ENCODE peak calls at places on chromosomes 11 and 22, in eight cellular contexts. One of them, this sample, is unnamed.

GRCh38 chr11:113048820-113049555 is 87.8 kb downstream of the NCAM1 start:
- DNase-seq in esophagus muscularis mucosa: no peak
- DNase-seq in transverse colon: no peak
- DNase-seq in sigmoid colon: no peak
- DNase-seq in breast epithelium: no peak
- DNase-seq in gastrocnemius medialis: no peak
- DNase-seq in body of pancreas: no peak
- DNase-seq in A549: no peak
- DNase-seq in this sample: no peak

GRCh38 chr22:49015993-49016908 is 811.4 kb downstream of the BRD1 start:
- DNase-seq in sigmoid colon: peak; percentile 51
- DNase-seq in gastrocnemius medialis: no peak
- DNase-seq in A549: no peak
- DNase-seq in transverse colon: no peak
- DNase-seq in esophagus muscularis mucosa: peak; percentile 89
- DNase-seq in body of pancreas: no peak
- DNase-seq in breast epithelium: peak; percentile 17
- DNase-seq in this sample: no peak

GRCh38 chr11:65492637-65493366 is 6.0 kb upstream of the MALAT1 start:
- DNase-seq in transverse colon: peak; percentile 87
- DNase-seq in sigmoid colon: peak; percentile 97
- DNase-seq in breast epithelium: peak; percentile 79
- DNase-seq in A549: peak; percentile 91
- DNase-seq in gastrocnemius medialis: peak; percentile 89
- DNase-seq in body of pancreas: peak; percentile 71
- DNase-seq in esophagus muscularis mucosa: no peak
- DNase-seq in this sample: peak; percentile 90

GRCh38 chr11:293852-294661 is 5.1 kb downstream of the PGGHG start:
- DNase-seq in gastrocnemius medialis: no peak
- DNase-seq in body of pancreas: no peak
- DNase-seq in breast epithelium: no peak
- DNase-seq in sigmoid colon: peak; percentile 48
- DNase-seq in esophagus muscularis mucosa: no peak
- DNase-seq in transverse colon: no peak
- DNase-seq in A549: no peak
- DNase-seq in this sample: peak; percentile 22

GRCh38 chr11:130474637-130475400 is 26.4 kb downstream of the ADAMTS15 start:
- DNase-seq in gastrocnemius medialis: no peak
- DNase-seq in A549: no peak
- DNase-seq in esophagus muscularis mucosa: no peak
- DNase-seq in transverse colon: no peak
- DNase-seq in body of pancreas: no peak
- DNase-seq in breast epithelium: no peak
- DNase-seq in sigmoid colon: no peak
- DNase-seq in this sample: no peak

GRCh38 chr11:2093575-2094353 is 45.4 kb downstream of the IGF2 start:
- DNase-seq in sigmoid colon: peak; percentile 57
- DNase-seq in body of pancreas: peak; percentile 45
- DNase-seq in gastrocnemius medialis: peak; percentile 55
- DNase-seq in transverse colon: no peak
- DNase-seq in breast epithelium: peak; percentile 91
- DNase-seq in esophagus muscularis mucosa: no peak
- DNase-seq in A549: no peak
- DNase-seq in this sample: peak; percentile 81

GRCh38 chr11:2510626-2511402 is 66.0 kb downstream of the KCNQ1 start:
- DNase-seq in A549: no peak
- DNase-seq in breast epithelium: peak; percentile 6
- DNase-seq in transverse colon: peak; percentile 6
- DNase-seq in gastrocnemius medialis: no peak
- DNase-seq in esophagus muscularis mucosa: peak; percentile 80
- DNase-seq in sigmoid colon: no peak
- DNase-seq in body of pancreas: no peak
- DNase-seq in this sample: peak; percentile 54

GRCh38 chr11:70669871-70670683 is 271.7 kb downstream of the CTTN start:
- DNase-seq in sigmoid colon: no peak
- DNase-seq in gastrocnemius medialis: no peak
- DNase-seq in breast epithelium: no peak
- DNase-seq in A549: no peak
- DNase-seq in body of pancreas: no peak
- DNase-seq in transverse colon: no peak
- DNase-seq in esophagus muscularis mucosa: no peak
- DNase-seq in this sample: no peak

GRCh38 chr11:8062781-8063257 is 18.2 kb upstream of the TUB start:
- DNase-seq in A549: no peak
- DNase-seq in body of pancreas: no peak
- DNase-seq in transverse colon: no peak
- DNase-seq in sigmoid colon: no peak
- DNase-seq in gastrocnemius medialis: no peak
- DNase-seq in esophagus muscularis mucosa: no peak
- DNase-seq in breast epithelium: no peak
- DNase-seq in this sample: no peak

GRCh38 chr11:27319065-27319464 is 44.0 kb downstream of the CCDC34 start:
- DNase-seq in breast epithelium: no peak
- DNase-seq in sigmoid colon: no peak
- DNase-seq in A549: peak; percentile 66
- DNase-seq in gastrocnemius medialis: no peak
- DNase-seq in transverse colon: no peak
- DNase-seq in body of pancreas: no peak
- DNase-seq in esophagus muscularis mucosa: no peak
- DNase-seq in this sample: no peak
- H3K4me3 ChIP-seq in breast epithelium: no peak overlapping the region
- H3K4me3 ChIP-seq in sigmoid colon: no peak overlapping the region
- H3K4me3 ChIP-seq in A549: no peak overlapping the region
- H3K4me3 ChIP-seq in gastrocnemius medialis: no peak overlapping the region
- H3K4me3 ChIP-seq in transverse colon: no peak overlapping the region
- H3K4me3 ChIP-seq in body of pancreas: no peak overlapping the region
- H3K4me3 ChIP-seq in esophagus muscularis mucosa: no peak overlapping the region
- H3K4me3 ChIP-seq in this sample: no peak overlapping the region

DNA sequence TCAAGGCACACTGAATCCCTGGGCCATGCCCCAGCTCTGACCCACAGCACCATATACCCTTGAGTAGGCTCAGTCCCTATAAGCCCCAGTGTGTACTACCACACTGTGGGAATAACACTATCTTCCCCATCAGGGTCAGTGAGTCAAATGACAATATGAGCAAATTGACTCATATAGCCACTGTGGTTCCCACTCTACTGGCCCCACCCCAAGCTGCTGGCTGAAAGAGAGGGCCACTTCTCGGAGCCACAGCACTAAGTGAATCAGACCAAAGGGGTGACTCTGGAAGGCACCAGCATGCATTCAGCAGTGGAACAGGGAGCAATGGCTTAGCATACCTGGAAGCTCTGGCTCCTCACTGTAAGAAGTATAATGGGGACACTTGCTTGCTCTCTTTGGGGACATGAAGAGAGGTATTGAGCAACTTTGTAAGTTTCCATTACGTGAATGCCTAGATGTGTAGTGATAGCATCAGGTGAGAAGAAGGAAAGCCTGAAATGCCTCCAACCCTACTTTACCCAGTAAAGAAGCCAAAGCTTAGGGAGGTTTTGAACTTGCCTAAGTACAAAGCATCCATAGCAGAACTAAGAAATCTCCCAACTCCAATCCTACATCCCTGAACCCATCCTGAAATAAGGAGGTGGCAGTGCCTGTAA is 13.5 kb downstream of the CD59 start:
- DNase-seq in A549: peak; percentile 58
- DNase-seq in gastrocnemius medialis: no peak
- DNase-seq in transverse colon: no peak
- DNase-seq in esophagus muscularis mucosa: no peak
- DNase-seq in body of pancreas: no peak
- DNase-seq in breast epithelium: no peak
- DNase-seq in sigmoid colon: no peak
- DNase-seq in this sample: no peak
- TF ChIP-seq POLR2A in A549: no peak
- TF ChIP-seq POLR2A in gastrocnemius medialis: no peak
- TF ChIP-seq POLR2A in transverse colon: no peak
- TF ChIP-seq POLR2A in esophagus muscularis mucosa: no peak
- TF ChIP-seq POLR2A in body of pancreas: no peak
- TF ChIP-seq POLR2A in breast epithelium: no peak
- TF ChIP-seq POLR2A in sigmoid colon: no peak
- TF ChIP-seq POLR2A in this sample: no peak

GRCh38 chr11:31987118-31988005 is 103.5 kb upstream of the RCN1 start:
- DNase-seq in A549: no peak
- DNase-seq in esophagus muscularis mucosa: no peak
- DNase-seq in sigmoid colon: no peak
- DNase-seq in transverse colon: no peak
- DNase-seq in body of pancreas: no peak
- DNase-seq in gastrocnemius medialis: no peak
- DNase-seq in breast epithelium: no peak
- DNase-seq in this sample: no peak
- H3K4me3 ChIP-seq in A549: no peak overlapping the region
- H3K4me3 ChIP-seq in esophagus muscularis mucosa: no peak overlapping the region
- H3K4me3 ChIP-seq in sigmoid colon: no peak overlapping the region
- H3K4me3 ChIP-seq in transverse colon: no peak overlapping the region
- H3K4me3 ChIP-seq in body of pancreas: no peak overlapping the region
- H3K4me3 ChIP-seq in gastrocnemius medialis: no peak overlapping the region
- H3K4me3 ChIP-seq in breast epithelium: peak overlapping the region; percentile 23
- H3K4me3 ChIP-seq in this sample: no peak overlapping the region

GRCh38 chr11:100689141-100689540 is 2.1 kb downstream of the ARHGAP42 start:
- DNase-seq in esophagus muscularis mucosa: no peak
- DNase-seq in gastrocnemius medialis: no peak
- DNase-seq in A549: no peak
- DNase-seq in transverse colon: no peak
- DNase-seq in sigmoid colon: no peak
- DNase-seq in body of pancreas: no peak
- DNase-seq in breast epithelium: no peak
- DNase-seq in this sample: no peak

GRCh38 chr11:100684101-100685065 is 2.7 kb upstream of the ARHGAP42 start:
- DNase-seq in gastrocnemius medialis: no peak
- DNase-seq in breast epithelium: no peak
- DNase-seq in sigmoid colon: no peak
- DNase-seq in body of pancreas: no peak
- DNase-seq in esophagus muscularis mucosa: no peak
- DNase-seq in A549: peak; percentile 69
- DNase-seq in transverse colon: no peak
- DNase-seq in this sample: no peak

GRCh38 chr11:100686476-100686875 is 612 bp upstream of the ARHGAP42 start:
- DNase-seq in transverse colon: no peak
- DNase-seq in A549: no peak
- DNase-seq in gastrocnemius medialis: no peak
- DNase-seq in body of pancreas: no peak
- DNase-seq in esophagus muscularis mucosa: no peak
- DNase-seq in sigmoid colon: no peak
- DNase-seq in breast epithelium: no peak
- DNase-seq in this sample: no peak

GRCh38 chr11:100687630-100688395 is 725 bp downstream of the ARHGAP42 start:
- DNase-seq in gastrocnemius medialis: peak; percentile 56
- DNase-seq in body of pancreas: peak; percentile 49
- DNase-seq in transverse colon: peak; percentile 65
- DNase-seq in A549: peak; percentile 86
- DNase-seq in sigmoid colon: peak; percentile 72
- DNase-seq in esophagus muscularis mucosa: peak; percentile 93
- DNase-seq in breast epithelium: peak; percentile 41
- DNase-seq in this sample: peak; percentile 54

GRCh38 chr11:100687032-100687629 is at the start of gene ARHGAP42:
- DNase-seq in transverse colon: peak; percentile 77
- DNase-seq in esophagus muscularis mucosa: no peak
- DNase-seq in A549: peak; percentile 74
- DNase-seq in body of pancreas: peak; percentile 58
- DNase-seq in gastrocnemius medialis: peak; percentile 50
- DNase-seq in sigmoid colon: peak; percentile 77
- DNase-seq in breast epithelium: no peak
- DNase-seq in this sample: peak; percentile 81
- TF ChIP-seq POLR2A in transverse colon: peak; percentile 65
- TF ChIP-seq POLR2A in esophagus muscularis mucosa: no peak
- TF ChIP-seq POLR2A in A549: peak; percentile 38
- TF ChIP-seq POLR2A in body of pancreas: no peak
- TF ChIP-seq POLR2A in gastrocnemius medialis: no peak
- TF ChIP-seq POLR2A in sigmoid colon: no peak
- TF ChIP-seq POLR2A in breast epithelium: no peak
- TF ChIP-seq POLR2A in this sample: peak; percentile 51

DNA sequence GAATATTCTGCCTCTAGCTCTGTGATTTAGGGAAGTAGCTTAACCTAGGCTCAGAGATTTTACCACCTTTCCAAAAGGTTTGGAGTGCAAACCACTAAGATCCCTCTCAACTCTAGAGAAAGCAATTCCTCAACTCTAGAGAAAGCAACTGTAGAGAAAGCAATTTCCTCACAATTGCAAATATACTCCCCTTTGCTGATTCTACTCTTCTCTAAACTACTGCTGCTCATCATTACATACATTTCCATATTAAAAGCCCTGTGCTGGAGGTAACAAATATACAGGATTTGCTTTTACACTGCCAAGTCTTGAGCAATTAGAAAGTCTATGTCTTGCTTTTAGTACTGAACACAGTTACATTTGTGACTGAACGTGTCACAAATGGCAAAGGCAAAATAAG is 48.2 kb downstream of the ALG9 start:
- DNase-seq in transverse colon: no peak
- DNase-seq in A549: no peak
- DNase-seq in esophagus muscularis mucosa: no peak
- DNase-seq in gastrocnemius medialis: no peak
- DNase-seq in sigmoid colon: no peak
- DNase-seq in breast epithelium: no peak
- DNase-seq in body of pancreas: no peak
- DNase-seq in this sample: no peak
- H3K4me3 ChIP-seq in transverse colon: no peak overlapping the region
- H3K4me3 ChIP-seq in A549: no peak overlapping the region
- H3K4me3 ChIP-seq in esophagus muscularis mucosa: no peak overlapping the region
- H3K4me3 ChIP-seq in gastrocnemius medialis: no peak overlapping the region
- H3K4me3 ChIP-seq in sigmoid colon: no peak overlapping the region
- H3K4me3 ChIP-seq in breast epithelium: no peak overlapping the region
- H3K4me3 ChIP-seq in body of pancreas: no peak overlapping the region
- H3K4me3 ChIP-seq in this sample: no peak overlapping the region

This sample was measured in heart left ventricle.